ENCODE peak calls at places on chromosomes 5 and 9, in seven cellular contexts. One of them, this sample, is unnamed.
A peak's percentile ranks its signal among the peaks of the same experiment; 100 is the strongest.

GRCh38 chr9:3783156-3783555 is 257.4 kb upstream of the RFX3 start:
- DNase-seq in spleen: no peak
- DNase-seq in hepatocyte: no peak
- DNase-seq in PC-9: no peak
- DNase-seq in SK-N-SH: no peak
- DNase-seq in WERI-Rb-1: no peak
- DNase-seq in GM06990: no peak
- DNase-seq in this sample: no peak

GRCh38 chr9:13444272-13444608 is 164.7 kb upstream of the MPDZ start:
- DNase-seq in spleen: no peak
- DNase-seq in hepatocyte: no peak
- DNase-seq in PC-9: no peak
- DNase-seq in SK-N-SH: no peak
- DNase-seq in WERI-Rb-1: no peak
- DNase-seq in GM06990: no peak
- DNase-seq in this sample: no peak

GRCh38 chr5:167708449-167708848 is 583.0 kb upstream of the WWC1 start:
- DNase-seq in spleen: no peak
- DNase-seq in hepatocyte: no peak
- DNase-seq in PC-9: no peak
- DNase-seq in SK-N-SH: peak; percentile 7
- DNase-seq in WERI-Rb-1: peak; percentile 18
- DNase-seq in GM06990: no peak
- DNase-seq in this sample: no peak

GRCh38 chr5:170597876-170598275 is 94.1 kb downstream of the KCNIP1 start:
- DNase-seq in spleen: no peak
- DNase-seq in hepatocyte: no peak
- DNase-seq in PC-9: no peak
- DNase-seq in SK-N-SH: no peak
- DNase-seq in WERI-Rb-1: no peak
- DNase-seq in GM06990: no peak
- DNase-seq in this sample: no peak

GRCh38 chr9:15306068-15306756 is 804 bp downstream of the TTC39B start:
- DNase-seq in spleen: peak; percentile 88
- DNase-seq in hepatocyte: peak; percentile 84
- DNase-seq in PC-9: peak; percentile 62
- DNase-seq in SK-N-SH: peak; percentile 55
- DNase-seq in WERI-Rb-1: no peak
- DNase-seq in GM06990: peak; percentile 28
- DNase-seq in this sample: no peak

GRCh38 chr5:112957970-112958773 is 18.4 kb upstream of the DCP2 start:
- DNase-seq in spleen: no peak
- DNase-seq in hepatocyte: peak; percentile 61
- DNase-seq in PC-9: peak; percentile 93
- DNase-seq in SK-N-SH: no peak
- DNase-seq in WERI-Rb-1: no peak
- DNase-seq in GM06990: no peak
- DNase-seq in this sample: peak; percentile 86

GRCh38 chr5:94562327-94562971 is 56.0 kb downstream of the KIAA0825 start:
- DNase-seq in spleen: no peak
- DNase-seq in hepatocyte: no peak
- DNase-seq in PC-9: no peak
- DNase-seq in SK-N-SH: no peak
- DNase-seq in WERI-Rb-1: no peak
- DNase-seq in GM06990: no peak
- DNase-seq in this sample: peak; percentile 2

GRCh38 chr9:34010979-34011378 is 37.7 kb downstream of the UBAP2 start:
- DNase-seq in spleen: no peak
- DNase-seq in hepatocyte: peak; percentile 11
- DNase-seq in PC-9: no peak
- DNase-seq in SK-N-SH: peak; percentile 33
- DNase-seq in WERI-Rb-1: no peak
- DNase-seq in GM06990: no peak
- DNase-seq in this sample: no peak

GRCh38 chr9:137669261-137669672 is 50.5 kb downstream of the EHMT1 start:
- DNase-seq in spleen: peak; percentile 70
- DNase-seq in hepatocyte: peak; percentile 34
- DNase-seq in PC-9: no peak
- DNase-seq in SK-N-SH: no peak
- DNase-seq in WERI-Rb-1: peak; percentile 22
- DNase-seq in GM06990: peak; percentile 52
- DNase-seq in this sample: no peak

GRCh38 chr9:38226491-38226951 is 157.5 kb upstream of the SHB start:
- DNase-seq in spleen: no peak
- DNase-seq in hepatocyte: no peak
- DNase-seq in PC-9: peak; percentile 70
- DNase-seq in SK-N-SH: no peak
- DNase-seq in WERI-Rb-1: no peak
- DNase-seq in GM06990: no peak
- DNase-seq in this sample: no peak

GRCh38 chr9:84592918-84593317 is 76.6 kb upstream of the NTRK2 start:
- DNase-seq in spleen: no peak
- DNase-seq in hepatocyte: no peak
- DNase-seq in PC-9: no peak
- DNase-seq in SK-N-SH: no peak
- DNase-seq in WERI-Rb-1: no peak
- DNase-seq in GM06990: no peak
- DNase-seq in this sample: no peak

GRCh38 chr9:126704157-126704941 is 90.6 kb downstream of the LMX1B start:
- DNase-seq in spleen: peak; percentile 74
- DNase-seq in hepatocyte: peak; percentile 79
- DNase-seq in PC-9: no peak
- DNase-seq in SK-N-SH: peak; percentile 52
- DNase-seq in WERI-Rb-1: peak; percentile 62
- DNase-seq in GM06990: no peak
- DNase-seq in this sample: peak; percentile 50

GRCh38 chr9:134629586-134630392 is 11.8 kb upstream of the COL5A1 start:
- DNase-seq in spleen: peak; percentile 73
- DNase-seq in hepatocyte: no peak
- DNase-seq in PC-9: no peak
- DNase-seq in SK-N-SH: no peak
- DNase-seq in WERI-Rb-1: peak; percentile 4
- DNase-seq in GM06990: no peak
- DNase-seq in this sample: no peak

GRCh38 chr9:124504530-124505005 is 2.6 kb downstream of the NR5A1 start:
- DNase-seq in spleen: no peak
- DNase-seq in hepatocyte: no peak
- DNase-seq in PC-9: no peak
- DNase-seq in SK-N-SH: peak; percentile 74
- DNase-seq in WERI-Rb-1: peak; percentile 10
- DNase-seq in GM06990: no peak
- DNase-seq in this sample: no peak

GRCh38 chr5:102296229-102296817 is at the start of gene SLCO4C1:
- DNase-seq in spleen: peak; percentile 96
- DNase-seq in hepatocyte: peak; percentile 95
- DNase-seq in PC-9: no peak
- DNase-seq in SK-N-SH: peak; percentile 91
- DNase-seq in WERI-Rb-1: no peak
- DNase-seq in GM06990: peak; percentile 90
- DNase-seq in this sample: peak; percentile 34

GRCh38 chr9:128339761-128340690 is at the start of gene SLC27A4:
- DNase-seq in spleen: peak; percentile 95
- DNase-seq in hepatocyte: peak; percentile 93
- DNase-seq in PC-9: peak; percentile 79
- DNase-seq in SK-N-SH: peak; percentile 94
- DNase-seq in WERI-Rb-1: peak; percentile 83
- DNase-seq in GM06990: peak; percentile 92
- DNase-seq in this sample: no peak

GRCh38 chr9:109861499-109861898 is 81.5 kb downstream of the PALM2AKAP2 start:
- DNase-seq in spleen: no peak
- DNase-seq in hepatocyte: no peak
- DNase-seq in PC-9: no peak
- DNase-seq in SK-N-SH: no peak
- DNase-seq in WERI-Rb-1: no peak
- DNase-seq in GM06990: no peak
- DNase-seq in this sample: no peak

GRCh38 chr5:124960266-124960665 is 213.8 kb upstream of the ZNF608 start:
- DNase-seq in spleen: no peak
- DNase-seq in hepatocyte: no peak
- DNase-seq in PC-9: no peak
- DNase-seq in SK-N-SH: no peak
- DNase-seq in WERI-Rb-1: no peak
- DNase-seq in GM06990: no peak
- DNase-seq in this sample: no peak

GRCh38 chr5:124961517-124961916 is 215.1 kb upstream of the ZNF608 start:
- DNase-seq in spleen: no peak
- DNase-seq in hepatocyte: no peak
- DNase-seq in PC-9: no peak
- DNase-seq in SK-N-SH: no peak
- DNase-seq in WERI-Rb-1: no peak
- DNase-seq in GM06990: no peak
- DNase-seq in this sample: no peak

GRCh38 chr5:124963236-124963929 is 216.9 kb upstream of the ZNF608 start:
- DNase-seq in spleen: no peak
- DNase-seq in hepatocyte: peak; percentile 73
- DNase-seq in PC-9: peak; percentile 87
- DNase-seq in SK-N-SH: no peak
- DNase-seq in WERI-Rb-1: no peak
- DNase-seq in GM06990: no peak
- DNase-seq in this sample: no peak

GRCh38 chr5:124957063-124957462 is 210.6 kb upstream of the ZNF608 start:
- DNase-seq in spleen: no peak
- DNase-seq in hepatocyte: no peak
- DNase-seq in PC-9: peak; percentile 67
- DNase-seq in SK-N-SH: no peak
- DNase-seq in WERI-Rb-1: no peak
- DNase-seq in GM06990: no peak
- DNase-seq in this sample: no peak

GRCh38 chr5:124962735-124963134 is 216.3 kb upstream of the ZNF608 start:
- DNase-seq in spleen: no peak
- DNase-seq in hepatocyte: no peak
- DNase-seq in PC-9: no peak
- DNase-seq in SK-N-SH: no peak
- DNase-seq in WERI-Rb-1: no peak
- DNase-seq in GM06990: no peak
- DNase-seq in this sample: no peak
- H3K27me3 ChIP-seq in spleen: no peaks in the 10 kb centered on the region
- H3K27me3 ChIP-seq in hepatocyte: no peaks in the 10 kb centered on the region
- H3K27me3 ChIP-seq in PC-9: no peaks in the 10 kb centered on the region
- H3K27me3 ChIP-seq in SK-N-SH: no peaks in the 10 kb centered on the region
- H3K27me3 ChIP-seq in WERI-Rb-1: no peaks in the 10 kb centered on the region
- H3K27me3 ChIP-seq in GM06990: no peaks in the 10 kb centered on the region
- H3K27me3 ChIP-seq in this sample: no peaks in the 10 kb centered on the region

DNA sequence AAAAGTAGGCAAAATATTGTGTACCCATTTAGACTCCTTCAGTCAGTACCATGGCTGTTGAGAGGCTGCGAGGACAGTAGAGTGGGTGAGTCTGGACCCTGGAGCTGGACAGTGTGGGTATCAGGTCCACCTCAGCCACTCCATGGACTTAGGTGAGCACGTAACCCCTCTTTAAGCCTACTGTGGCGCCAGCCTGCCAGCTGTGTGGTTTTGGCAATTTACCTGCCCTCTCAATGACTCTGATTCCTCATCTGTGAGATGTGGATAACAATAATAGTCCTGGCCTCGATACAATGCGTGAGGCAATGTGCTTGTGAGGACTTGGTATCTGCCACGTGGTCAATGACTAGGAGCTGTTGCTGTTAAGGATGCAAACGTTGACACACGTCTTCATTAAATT is 17.9 kb downstream of the SLC1A3 start:
- DNase-seq in spleen: no peak
- DNase-seq in hepatocyte: no peak
- DNase-seq in PC-9: no peak
- DNase-seq in SK-N-SH: no peak
- DNase-seq in WERI-Rb-1: no peak
- DNase-seq in GM06990: no peak
- DNase-seq in this sample: no peak
- TF ChIP-seq CTCF in spleen: no peak
- TF ChIP-seq CTCF in hepatocyte: no peak
- TF ChIP-seq CTCF in PC-9: no peak
- TF ChIP-seq CTCF in SK-N-SH: no peak
- TF ChIP-seq CTCF in WERI-Rb-1: no peak
- TF ChIP-seq CTCF in GM06990: no peak
- TF ChIP-seq CTCF in this sample: no peak

GRCh38 chr5:133482033-133482432 is 130.3 kb downstream of the FSTL4 start:
- DNase-seq in spleen: no peak
- DNase-seq in hepatocyte: no peak
- DNase-seq in PC-9: no peak
- DNase-seq in SK-N-SH: no peak
- DNase-seq in WERI-Rb-1: no peak
- DNase-seq in GM06990: no peak
- DNase-seq in this sample: no peak

GRCh38 chr5:133485468-133485867 is 126.9 kb downstream of the FSTL4 start:
- DNase-seq in spleen: no peak
- DNase-seq in hepatocyte: no peak
- DNase-seq in PC-9: no peak
- DNase-seq in SK-N-SH: no peak
- DNase-seq in WERI-Rb-1: no peak
- DNase-seq in GM06990: no peak
- DNase-seq in this sample: no peak

GRCh38 chr5:133483406-133484090 is 128.8 kb downstream of the FSTL4 start:
- DNase-seq in spleen: no peak
- DNase-seq in hepatocyte: no peak
- DNase-seq in PC-9: peak; percentile 78
- DNase-seq in SK-N-SH: no peak
- DNase-seq in WERI-Rb-1: no peak
- DNase-seq in GM06990: no peak
- DNase-seq in this sample: no peak

GRCh38 chr5:133489632-133490031 is 122.7 kb downstream of the FSTL4 start:
- DNase-seq in spleen: no peak
- DNase-seq in hepatocyte: no peak
- DNase-seq in PC-9: peak; percentile 81
- DNase-seq in SK-N-SH: no peak
- DNase-seq in WERI-Rb-1: peak; percentile 79
- DNase-seq in GM06990: no peak
- DNase-seq in this sample: no peak

GRCh38 chr5:133487093-133487492 is 125.2 kb downstream of the FSTL4 start:
- DNase-seq in spleen: no peak
- DNase-seq in hepatocyte: no peak
- DNase-seq in PC-9: no peak
- DNase-seq in SK-N-SH: no peak
- DNase-seq in WERI-Rb-1: no peak
- DNase-seq in GM06990: no peak
- DNase-seq in this sample: no peak
- H3K27me3 ChIP-seq in spleen: no peaks in the 10 kb centered on the region
- H3K27me3 ChIP-seq in hepatocyte: no peaks in the 10 kb centered on the region
- H3K27me3 ChIP-seq in PC-9: no peaks in the 10 kb centered on the region
- H3K27me3 ChIP-seq in SK-N-SH: no peaks in the 10 kb centered on the region
- H3K27me3 ChIP-seq in WERI-Rb-1: no peaks in the 10 kb centered on the region
- H3K27me3 ChIP-seq in GM06990: peaks cover 1% of the 10 kb centered on the region
- H3K27me3 ChIP-seq in this sample: peaks cover 11% of the 10 kb centered on the region

DNA sequence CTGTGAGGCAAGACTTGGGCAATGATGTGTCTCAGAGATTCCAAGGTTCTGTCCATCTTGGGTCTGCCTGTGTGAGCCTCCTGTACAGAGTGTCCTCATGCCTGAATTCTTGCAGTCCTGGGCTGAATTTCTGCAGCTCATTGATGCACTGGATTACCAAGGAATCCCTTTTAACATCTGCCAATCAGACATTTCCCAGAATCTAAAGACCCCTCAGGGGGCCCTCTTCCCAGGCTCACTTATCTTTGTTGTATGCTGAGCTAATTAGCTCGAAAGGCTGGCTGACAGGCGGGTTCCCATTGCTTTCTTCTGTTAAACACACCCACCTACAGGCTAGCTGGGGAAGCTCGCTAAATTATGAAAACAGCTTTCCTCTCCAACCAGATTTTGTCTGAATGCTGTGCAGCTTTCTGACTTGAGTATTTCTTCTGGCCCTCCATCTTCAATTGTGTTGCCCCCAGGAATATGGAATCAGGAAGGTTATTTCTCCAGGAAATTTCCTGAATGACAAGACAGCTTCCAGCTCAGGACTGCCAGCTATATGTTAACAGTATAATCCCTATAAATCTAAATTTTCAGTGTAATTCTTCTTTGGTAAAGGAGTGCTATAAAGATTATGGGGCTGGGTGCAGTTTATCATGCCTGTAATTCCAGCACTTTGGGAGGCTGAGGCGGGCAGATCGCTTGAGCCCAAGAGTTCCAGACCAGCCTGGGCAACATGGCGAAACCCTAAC is at the start of gene LIX1:
- DNase-seq in spleen: no peak
- DNase-seq in hepatocyte: peak; percentile 81
- DNase-seq in PC-9: no peak
- DNase-seq in SK-N-SH: peak; percentile 68
- DNase-seq in WERI-Rb-1: peak; percentile 63
- DNase-seq in GM06990: no peak
- DNase-seq in this sample: peak; percentile 10
- TF ChIP-seq CTCF in spleen: no peak
- TF ChIP-seq CTCF in hepatocyte: peak; percentile 78
- TF ChIP-seq CTCF in PC-9: peak; percentile 73
- TF ChIP-seq CTCF in SK-N-SH: peak; percentile 67
- TF ChIP-seq CTCF in WERI-Rb-1: peak; percentile 65
- TF ChIP-seq CTCF in GM06990: peak; percentile 72
- TF ChIP-seq CTCF in this sample: peak; percentile 70